ENCODE peak calls at places on chromosomes 12 and 14, in seven cellular contexts. P, Z, M, D, X, V and R are unnamed samples.

GRCh38 chr12:105935106-105935505 is 203.6 kb downstream of the NUAK1 start:
- DNase-seq in X (no peak), Z (no peak), M (no peak), D (no peak), V (no peak), P (no peak), R (no peak)

GRCh38 chr14:69093551-69094421 is 59.1 kb downstream of the DCAF5 start:
- DNase-seq in M (no peak), X (no peak), P (no peak), V (no peak), D (no peak), Z (no peak), R (no peak)

GRCh38 chr12:132761032-132761910 is at the start of gene ANKLE2:
- DNase-seq in V (no peak), D (peak), X (peak), Z (no peak), P (peak), M (peak), R (peak)

GRCh38 chr12:31578632-31579031 is 12.3 kb downstream of the DENND5B start:
- DNase-seq in V (no peak), P (no peak), M (peak), X (no peak), Z (no peak), D (peak), R (no peak)

GRCh38 chr12:54258286-54258685 is 21.6 kb downstream of the CBX5 start:
- DNase-seq in D (no peak), P (no peak), X (no peak), Z (no peak), M (no peak), V (no peak), R (no peak)

GRCh38 chr14:101737414-101738367 is 23.8 kb upstream of the PPP2R5C start:
- DNase-seq in V (no peak), Z (no peak), P (no peak), X (no peak), M (no peak), D (no peak), R (no peak)

GRCh38 chr12:122437656-122438121 is 15.2 kb upstream of the CLIP1 start:
- DNase-seq in X (peak), V (no peak), Z (no peak), M (no peak), D (peak), P (no peak), R (no peak)

GRCh38 chr12:65699251-65699650 is 125.0 kb upstream of the HMGA2 start:
- DNase-seq in P (no peak), M (peak), X (no peak), Z (no peak), V (no peak), D (no peak), R (peak)

GRCh38 chr14:89576132-89576923 is 159.3 kb upstream of the FOXN3 start:
- DNase-seq in P (no peak), X (no peak), M (no peak), D (no peak), V (no peak), Z (peak), R (no peak)

GRCh38 chr14:54353694-54354093 is 43.1 kb upstream of the CDKN3 start:
- DNase-seq in M (no peak), V (no peak), P (no peak), X (no peak), D (no peak), Z (no peak), R (no peak)

GRCh38 chr14:91744068-91744480 is 12.2 kb upstream of the CATSPERB start:
- DNase-seq in M (no peak), D (no peak), Z (no peak), X (no peak), P (no peak), V (no peak), R (no peak)

GRCh38 chr12:63821781-63822251 is 22.7 kb upstream of the SRGAP1 start:
- DNase-seq in X (peak), P (no peak), V (no peak), M (no peak), Z (no peak), D (no peak), R (peak)

GRCh38 chr12:45535610-45536180 is 193.8 kb upstream of the ARID2 start:
- DNase-seq in M (no peak), P (no peak), D (no peak), X (no peak), Z (no peak), V (no peak), R (no peak)

GRCh38 chr12:51512438-51512837 is 78.6 kb upstream of the SCN8A start:
- DNase-seq in Z (no peak), M (no peak), D (no peak), V (no peak), P (no peak), X (no peak), R (no peak)

GRCh38 chr12:90062799-90063198 is 354.2 kb upstream of the ATP2B1 start:
- DNase-seq in X (no peak), D (no peak), M (no peak), V (no peak), P (no peak), Z (no peak), R (no peak)

GRCh38 chr12:1797011-1797901 is 23.1 kb upstream of the LRTM2 start:
- DNase-seq in M (no peak), P (peak), V (no peak), Z (peak), X (peak), D (peak), R (peak)

GRCh38 chr12:115871714-115872113 is 405.8 kb downstream of the MED13L start:
- DNase-seq in D (no peak), Z (peak), V (no peak), X (no peak), M (peak), P (no peak), R (peak)